ENCODE peak calls at places on chromosome 22, in eight cellular contexts. I, J, M, H, U, Q, K and Y are unnamed samples.

GRCh38 chr22:37657590-37658132 is 862 bp upstream of the PDXP start:
- DNase-seq in I (no peak), J (no peak), M (peak), H (no peak), U (no peak), Q (no peak), K (no peak), Y (no peak)

GRCh38 chr22:37187891-37188761 is at the start of gene C1QTNF6:
- DNase-seq in I (peak), J (no peak), M (peak), H (no peak), U (peak), Q (no peak), K (peak), Y (no peak)

GRCh38 chr22:40345271-40345670 is 1.0 kb upstream of the ADSL start:
- DNase-seq in I (no peak), J (no peak), M (peak), H (no peak), U (no peak), Q (no peak), K (peak), Y (no peak)

GRCh38 chr22:21694394-21694793 is 28.6 kb downstream of the PPIL2 start:
- DNase-seq in I (no peak), J (no peak), M (no peak), H (no peak), U (no peak), Q (no peak), K (no peak), Y (no peak)

GRCh38 chr22:50326959-50327710 is at the start of gene DENND6B:
- DNase-seq in I (peak), J (no peak), M (peak), H (peak), U (peak), Q (no peak), K (peak), Y (peak)

GRCh38 chr22:36191106-36191836 is 10.3 kb downstream of the APOL4 start:
- DNase-seq in I (no peak), J (no peak), M (peak), H (peak), U (peak), Q (peak), K (no peak), Y (peak)

GRCh38 chr22:11627436-11627797 is 3900.6 kb upstream of the OR11H1 start:
- DNase-seq in I (peak), J (no peak), M (no peak), H (no peak), U (no peak), Q (no peak), K (no peak), Y (no peak)

GRCh38 chr22:23268877-23269276 is 88.6 kb downstream of the BCR start:
- DNase-seq in I (peak), J (no peak), M (no peak), H (no peak), U (no peak), Q (no peak), K (no peak), Y (no peak)

GRCh38 chr22:25711491-25711890 is 30.5 kb upstream of the MYO18B start:
- DNase-seq in I (no peak), J (no peak), M (no peak), H (no peak), U (no peak), Q (no peak), K (no peak), Y (no peak)

GRCh38 chr22:50599816-50600454 is 658 bp upstream of the MAPK8IP2 start:
- DNase-seq in I (peak), J (no peak), M (no peak), H (peak), U (peak), Q (no peak), K (peak), Y (no peak)

GRCh38 chr22:29625090-29625825 is 21.8 kb downstream of the NF2 start:
- DNase-seq in I (no peak), J (peak), M (peak), H (peak), U (no peak), Q (peak), K (peak), Y (peak)

GRCh38 chr22:24758164-24758799 is 16.2 kb downstream of the PIWIL3 start:
- DNase-seq in I (no peak), J (no peak), M (peak), H (peak), U (no peak), Q (no peak), K (peak), Y (peak)

GRCh38 chr22:17269607-17270261 is 50.5 kb upstream of the ADA2 start:
- DNase-seq in I (no peak), J (no peak), M (no peak), H (no peak), U (no peak), Q (no peak), K (no peak), Y (no peak)

GRCh38 chr22:38504731-38505594 is 1.1 kb downstream of the DDX17 start:
- DNase-seq in I (peak), J (no peak), M (peak), H (peak), U (peak), Q (no peak), K (peak), Y (no peak)

GRCh38 chr22:38971202-38971601 is 10.9 kb upstream of the APOBEC3B start:
- DNase-seq in I (no peak), J (no peak), M (no peak), H (no peak), U (no peak), Q (no peak), K (no peak), Y (no peak)

GRCh38 chr22:40241200-40241763 is 63.6 kb downstream of the TNRC6B start:
- DNase-seq in I (no peak), J (no peak), M (no peak), H (no peak), U (no peak), Q (no peak), K (peak), Y (no peak)

GRCh38 chr22:36419912-36420882 is 32.4 kb upstream of the MYH9 start:
- DNase-seq in I (no peak), J (no peak), M (no peak), H (peak), U (no peak), Q (no peak), K (no peak), Y (no peak)

GRCh38 chr22:42388130-42388797 is 43.9 kb downstream of the NFAM1 start:
- DNase-seq in I (peak), J (no peak), M (no peak), H (no peak), U (no peak), Q (no peak), K (no peak), Y (no peak)

GRCh38 chr22:26718905-26719304 is 61.5 kb downstream of the MIAT start:
- DNase-seq in I (no peak), J (peak), M (no peak), H (no peak), U (no peak), Q (peak), K (no peak), Y (peak)

GRCh38 chr22:42760806-42761565 is 40.3 kb upstream of the A4GALT start:
- DNase-seq in I (no peak), J (no peak), M (no peak), H (no peak), U (no peak), Q (no peak), K (no peak), Y (no peak)

GRCh38 chr22:40412441-40412840 is 42.0 kb downstream of the SGSM3 start:
- DNase-seq in I (no peak), J (no peak), M (no peak), H (no peak), U (no peak), Q (no peak), K (no peak), Y (no peak)

GRCh38 chr22:48366591-48366990 is 1461.1 kb downstream of the BRD1 start:
- DNase-seq in I (no peak), J (no peak), M (no peak), H (no peak), U (no peak), Q (no peak), K (no peak), Y (no peak)

GRCh38 chr22:50489363-50490243 is 2.9 kb downstream of the MIOX start:
- DNase-seq in I (peak), J (no peak), M (no peak), H (no peak), U (no peak), Q (no peak), K (no peak), Y (no peak)

GRCh38 chr22:43919106-43919965 is 4.3 kb upstream of the PNPLA3 start:
- DNase-seq in I (no peak), J (no peak), M (no peak), H (no peak), U (peak), Q (no peak), K (no peak), Y (no peak)

GRCh38 chr22:28582806-28583205 is 96.8 kb downstream of the TTC28 start:
- DNase-seq in I (no peak), J (no peak), M (no peak), H (no peak), U (no peak), Q (peak), K (no peak), Y (peak)

GRCh38 chr22:39039306-39040126 is 1.1 kb upstream of the APOBEC3F start:
- DNase-seq in I (no peak), J (no peak), M (no peak), H (no peak), U (no peak), Q (no peak), K (no peak), Y (no peak)

GRCh38 chr22:29268511-29269229 is 602 bp downstream of the EWSR1 start:
- DNase-seq in I (peak), J (no peak), M (peak), H (peak), U (peak), Q (no peak), K (peak), Y (no peak)

GRCh38 chr22:26672060-26672471 is 14.7 kb downstream of the MIAT start:
- DNase-seq in I (peak), J (no peak), M (no peak), H (no peak), U (no peak), Q (no peak), K (peak), Y (no peak)

GRCh38 chr22:17536269-17536668 is 27.0 kb upstream of the SLC25A18 start:
- DNase-seq in I (no peak), J (no peak), M (no peak), H (no peak), U (no peak), Q (no peak), K (no peak), Y (no peak)

GRCh38 chr22:43088979-43089717 is at the start of gene TTLL1:
- DNase-seq in I (peak), J (no peak), M (peak), H (peak), U (peak), Q (no peak), K (peak), Y (peak)

GRCh38 chr22:46454910-46455269 is 82.5 kb downstream of the CELSR1 start:
- DNase-seq in I (peak), J (peak), M (no peak), H (no peak), U (no peak), Q (no peak), K (no peak), Y (no peak)

GRCh38 chr22:20904008-20904979 is 12.9 kb upstream of the CRKL start:
- DNase-seq in I (no peak), J (peak), M (peak), H (peak), U (no peak), Q (peak), K (no peak), Y (peak)

GRCh38 chr22:41106122-41106968 is 14.0 kb downstream of the EP300 start:
- DNase-seq in I (no peak), J (no peak), M (no peak), H (no peak), U (no peak), Q (no peak), K (peak), Y (no peak)

GRCh38 chr22:24096401-24097115 is 84.7 kb upstream of the SUSD2 start:
- DNase-seq in I (no peak), J (no peak), M (no peak), H (no peak), U (no peak), Q (no peak), K (no peak), Y (no peak)

GRCh38 chr22:46577361-46578249 is 40.2 kb upstream of the CELSR1 start:
- DNase-seq in I (peak), J (no peak), M (no peak), H (no peak), U (peak), Q (no peak), K (peak), Y (no peak)

GRCh38 chr22:30694638-30695350 is at the start of gene OSBP2:
- DNase-seq in I (peak), J (no peak), M (peak), H (no peak), U (peak), Q (no peak), K (peak), Y (no peak)
- TF ChIP-seq CTCF in I (no peak), J (no peak), M (no peak), H (no peak), U (no peak), Q (no peak), K (no peak), Y (no peak)

GRCh38 chr22:32828150-32828549 is 26.6 kb downstream of the TIMP3 start:
- DNase-seq in I (no peak), J (no peak), M (no peak), H (no peak), U (no peak), Q (no peak), K (no peak), Y (no peak)
- TF ChIP-seq CTCF in I (no peak), J (no peak), M (no peak), H (peak), U (peak), Q (no peak), K (no peak), Y (peak)

DNA sequence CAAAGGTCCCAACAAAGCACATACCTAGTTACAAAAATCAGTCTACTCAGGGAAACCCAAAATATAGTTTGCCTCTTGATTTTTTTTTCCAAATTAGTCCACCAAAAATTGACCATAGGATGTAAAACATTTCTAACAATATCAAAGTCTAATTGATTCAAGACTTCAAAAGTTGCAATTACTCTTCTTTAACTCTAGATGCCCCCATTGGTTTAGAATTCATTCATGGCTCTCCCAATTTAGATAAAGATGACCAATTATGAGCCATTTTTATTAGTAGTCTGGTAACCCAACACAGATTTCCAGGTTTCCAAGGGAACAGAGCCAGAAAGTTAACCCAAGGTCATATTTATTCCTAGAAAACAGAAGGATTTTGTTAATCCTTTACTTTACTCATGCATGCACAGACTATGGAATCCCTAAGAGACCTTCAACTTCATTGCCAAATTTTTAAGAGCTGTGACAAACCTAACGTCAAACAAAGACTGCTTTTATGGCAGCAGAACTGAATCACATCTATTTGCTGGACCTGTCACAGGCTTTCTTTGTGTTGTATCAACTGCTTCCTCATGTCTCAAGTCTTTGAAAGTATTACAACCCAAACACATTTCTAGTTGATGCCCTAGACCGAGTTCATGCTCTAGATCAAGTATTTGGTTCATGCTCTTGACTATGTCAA is 55.3 kb downstream of the C22orf42 start:
- DNase-seq in I (no peak), J (no peak), M (no peak), H (no peak), U (no peak), Q (no peak), K (no peak), Y (no peak)
- TF ChIP-seq CTCF in I (no peak), J (peak), M (no peak), H (no peak), U (peak), Q (peak), K (peak), Y (no peak)

GRCh38 chr22:45319319-45319675 is 9.6 kb downstream of the FAM118A start:
- DNase-seq in I (no peak), J (no peak), M (no peak), H (no peak), U (no peak), Q (peak), K (no peak), Y (no peak)

GRCh38 chr22:45318168-45318557 is 8.4 kb downstream of the FAM118A start:
- DNase-seq in I (no peak), J (peak), M (peak), H (peak), U (peak), Q (peak), K (peak), Y (peak)

GRCh38 chr22:45318558-45319318 is 9.0 kb downstream of the FAM118A start:
- DNase-seq in I (no peak), J (peak), M (no peak), H (peak), U (peak), Q (peak), K (peak), Y (no peak)

GRCh38 chr22:45316796-45317526 is 7.2 kb downstream of the FAM118A start:
- DNase-seq in I (no peak), J (no peak), M (no peak), H (peak), U (no peak), Q (no peak), K (no peak), Y (no peak)

DNA sequence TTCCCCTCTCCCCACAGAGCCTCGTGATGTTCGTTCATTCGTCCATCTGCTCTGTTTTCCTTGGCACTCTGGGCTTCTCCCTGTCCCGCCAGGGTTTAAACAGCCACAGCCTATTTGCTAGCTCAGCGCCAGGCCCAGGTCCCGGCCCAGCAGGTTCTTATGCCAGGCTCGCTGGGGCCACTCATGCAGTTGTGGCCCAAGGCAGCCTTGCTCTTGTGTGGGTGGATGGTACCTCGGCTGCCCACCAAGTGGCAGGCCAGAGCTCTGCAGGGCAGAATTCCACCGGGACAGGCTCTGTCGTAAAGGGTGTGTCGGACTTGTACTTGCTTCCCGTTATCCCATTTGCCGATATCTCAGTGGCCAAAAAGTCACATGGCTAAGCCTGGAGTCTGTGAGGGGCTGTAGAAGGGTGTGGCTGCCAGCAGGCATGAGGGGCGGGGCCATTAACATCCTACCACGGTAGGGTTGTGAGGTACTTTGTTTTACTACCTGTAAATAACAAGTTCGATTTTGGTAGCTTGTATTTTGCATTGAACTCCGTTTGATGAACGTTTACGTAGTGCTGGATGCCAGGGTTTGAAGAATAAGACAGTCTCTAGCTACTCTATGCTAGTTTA is 7.9 kb downstream of the FAM118A start:
- DNase-seq in I (peak), J (no peak), M (no peak), H (peak), U (peak), Q (peak), K (peak), Y (peak)
- TF ChIP-seq CTCF in I (no peak), J (peak), M (peak), H (peak), U (peak), Q (peak), K (no peak), Y (peak)

DNA sequence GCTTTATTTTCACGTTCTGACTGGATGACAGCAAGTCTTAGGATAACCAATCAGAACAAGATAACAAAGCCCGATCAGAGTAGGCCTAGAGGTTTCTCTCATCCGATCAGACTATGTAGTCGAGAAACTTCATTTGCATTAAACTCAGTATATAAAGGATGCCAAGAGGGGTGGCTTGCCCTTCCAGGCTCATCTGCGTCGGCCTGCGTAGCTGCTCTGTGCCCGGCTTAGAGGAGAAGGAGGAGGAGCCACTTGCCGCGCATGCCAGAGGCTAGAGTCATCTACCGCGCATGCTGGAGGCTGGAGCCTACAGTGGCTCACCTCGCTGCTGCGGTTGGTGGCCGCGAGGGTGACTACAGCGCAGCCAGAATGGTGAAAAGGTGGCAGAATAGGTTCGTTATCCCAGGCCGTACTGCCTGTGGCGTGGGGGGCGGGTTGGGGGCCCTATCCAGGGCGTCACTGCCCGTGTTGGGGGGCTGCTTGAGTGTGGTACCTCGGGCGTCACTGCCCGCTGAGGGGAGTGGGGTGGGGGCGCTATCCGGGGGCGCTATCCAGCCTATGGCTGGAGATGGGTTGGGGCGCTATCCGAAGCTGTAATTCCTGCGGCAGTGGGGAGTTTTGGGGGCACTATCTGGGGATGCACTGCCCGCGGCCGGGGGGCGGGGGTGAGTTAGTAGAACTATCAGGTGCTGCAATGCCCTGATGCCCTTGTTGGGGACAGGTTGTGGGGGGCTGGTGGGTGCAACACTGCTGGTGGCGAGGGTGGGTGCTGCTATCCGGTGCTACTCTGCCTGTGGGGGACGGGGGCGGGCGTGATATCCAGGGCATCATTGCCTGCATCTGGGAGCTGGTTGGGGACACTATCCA is at the start of gene RFPL2:
- DNase-seq in I (peak), J (no peak), M (no peak), H (no peak), U (no peak), Q (no peak), K (peak), Y (no peak)
- TF ChIP-seq CTCF in I (no peak), J (no peak), M (no peak), H (no peak), U (no peak), Q (no peak), K (no peak), Y (no peak)